ENCODE peak calls at places on chromosomes 3 and 15, in six cellular contexts. W, R, Z, S, Y and F are unnamed samples.
A peak's percentile ranks its signal among the peaks of the same experiment; 100 is the strongest.

GRCh38 chr3:14077310-14077709 is 47.4 kb downstream of the CHCHD4 start:
- DNase-seq in R (no peak), Y (no peak), W (no peak), Z (no peak), S (no peak), F (no peak)

GRCh38 chr15:66617137-66618090 is 51.6 kb upstream of the LCTL start:
- DNase-seq in S (no peak), Z (no peak), W (peak; percentile 72), Y (peak; percentile 50), R (peak; percentile 91), F (no peak)

GRCh38 chr3:184745526-184745925 is 33.7 kb upstream of the MAGEF1 start:
- DNase-seq in Z (no peak), S (no peak), W (no peak), R (peak; percentile 81), Y (no peak), F (peak; percentile 34)

GRCh38 chr3:27535809-27536392 is 51.7 kb upstream of the SLC4A7 start:
- DNase-seq in Z (no peak), R (no peak), W (no peak), Y (peak; percentile 68), S (no peak), F (no peak)

GRCh38 chr3:172524611-172525010 is 1.4 kb upstream of the TNFSF10 start:
- DNase-seq in Z (no peak), R (no peak), W (no peak), Y (peak; percentile 39), S (no peak), F (no peak)

GRCh38 chr3:138875096-138875753 is 40.5 kb upstream of the PIK3CB start:
- DNase-seq in S (no peak), Y (no peak), R (no peak), Z (no peak), W (no peak), F (no peak)

GRCh38 chr3:138461246-138461645 is 26.8 kb downstream of the ESYT3 start:
- DNase-seq in W (no peak), Z (peak; percentile 22), R (no peak), Y (peak; percentile 48), S (no peak), F (no peak)

GRCh38 chr15:34584321-34584668 is 844 bp upstream of the GOLGA8B start:
- DNase-seq in Z (no peak), Y (no peak), S (no peak), R (no peak), W (no peak), F (peak; percentile 70)

GRCh38 chr3:32460031-32460749 is 42.5 kb downstream of the CMTM6 start:
- DNase-seq in W (no peak), Y (no peak), R (no peak), S (peak; percentile 86), Z (no peak), F (no peak)

GRCh38 chr3:183211390-183211789 is 41.7 kb upstream of the B3GNT5 start:
- DNase-seq in Y (no peak), S (no peak), W (no peak), Z (no peak), R (peak; percentile 66), F (no peak)

GRCh38 chr3:113169876-113170452 is 41.4 kb upstream of the BOC start:
- DNase-seq in Y (no peak), R (no peak), W (no peak), Z (no peak), S (no peak), F (no peak)

GRCh38 chr3:39271363-39271762 is 8.5 kb downstream of the CX3CR1 start:
- DNase-seq in Y (no peak), R (no peak), W (no peak), S (no peak), Z (no peak), F (no peak)

GRCh38 chr3:139757448-139758030 is 79.8 kb upstream of the NMNAT3 start:
- DNase-seq in Y (no peak), W (no peak), S (no peak), R (no peak), Z (peak; percentile 44), F (no peak)

GRCh38 chr3:173838644-173839043 is 441.1 kb downstream of the NLGN1 start:
- DNase-seq in Y (no peak), R (no peak), W (no peak), Z (no peak), S (no peak), F (no peak)

GRCh38 chr15:51132384-51133139 is 37.9 kb upstream of the TNFAIP8L3 start:
- DNase-seq in S (no peak), R (no peak), Z (no peak), W (no peak), Y (peak; percentile 94), F (no peak)

GRCh38 chr15:61195116-61196002 is 33.7 kb downstream of the RORA start:
- DNase-seq in W (no peak), Z (peak; percentile 34), R (no peak), S (peak; percentile 8), Y (peak; percentile 45), F (no peak)

DNA sequence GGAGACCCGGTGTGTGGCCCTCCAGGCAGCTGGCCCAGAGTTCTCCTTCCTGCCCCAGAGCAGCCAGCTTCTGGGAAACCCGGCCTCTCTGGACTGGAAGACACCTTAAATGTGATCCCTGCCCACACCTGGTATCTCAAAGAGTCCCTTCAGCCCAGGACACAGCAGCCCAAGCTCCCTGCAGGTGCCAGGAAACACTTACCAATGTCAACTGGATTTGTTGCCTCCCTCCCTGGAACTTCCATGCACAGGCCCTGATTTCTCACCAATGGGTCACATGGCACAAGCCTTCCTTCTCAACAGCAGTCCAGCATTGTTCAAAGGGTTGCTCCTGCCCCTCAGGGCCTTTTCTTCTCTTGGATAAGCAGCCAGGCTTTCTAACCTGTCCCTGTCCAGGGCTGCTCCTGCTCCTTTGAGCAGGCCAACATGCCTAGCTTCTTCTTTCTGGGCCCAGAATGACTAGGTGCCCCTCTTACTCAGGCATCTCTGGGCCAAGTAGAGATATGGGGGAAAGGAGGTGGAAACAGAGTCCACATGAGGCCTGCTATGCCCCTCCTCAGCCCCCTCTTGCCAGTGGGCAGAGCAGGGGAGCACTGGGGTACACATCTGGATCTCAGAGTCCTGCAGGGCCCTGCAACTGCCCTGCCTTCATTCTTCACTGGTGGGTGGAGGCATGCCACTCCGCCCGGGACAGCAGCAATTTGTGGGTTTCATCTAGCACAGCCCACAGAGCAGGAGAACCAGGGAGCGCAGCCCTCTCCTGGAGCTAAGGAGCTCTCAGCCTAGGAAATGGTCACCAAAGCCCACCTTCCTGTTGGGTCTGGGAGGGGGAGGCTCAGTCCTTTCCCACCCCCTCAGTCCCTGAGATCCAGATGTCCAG is 31.4 kb downstream of the ANP32A start:
- DNase-seq in Z (no peak), Y (no peak), S (no peak), W (no peak), R (peak; percentile 33), F (no peak)
- TF ChIP-seq CTCF in Z (no peak), Y (no peak), S (no peak), W (no peak), R (no peak), F (no peak)

GRCh38 chr3:108818404-108818803 is 4.2 kb upstream of the TRAT1 start:
- DNase-seq in R (peak; percentile 28), Z (peak; percentile 61), S (peak; percentile 74), W (no peak), Y (no peak), F (no peak)
- TF ChIP-seq CTCF in R (no peak), Z (peak; percentile 17), S (peak; percentile 81), W (no peak), Y (no peak), F (peak; percentile 35)

GRCh38 chr3:99648091-99648490 is 9.7 kb downstream of the COL8A1 start:
- DNase-seq in W (no peak), Z (peak; percentile 70), Y (peak; percentile 60), S (no peak), R (no peak), F (no peak)

GRCh38 chr3:99644741-99645140 is 6.3 kb downstream of the COL8A1 start:
- DNase-seq in S (no peak), W (no peak), Z (no peak), R (no peak), Y (no peak), F (no peak)

GRCh38 chr3:99645277-99646106 is 7.1 kb downstream of the COL8A1 start:
- DNase-seq in S (no peak), R (no peak), Y (peak; percentile 86), W (no peak), Z (no peak), F (no peak)

GRCh38 chr3:99647081-99647480 is 8.7 kb downstream of the COL8A1 start:
- DNase-seq in S (no peak), Z (no peak), Y (no peak), W (no peak), R (no peak), F (no peak)

GRCh38 chr3:99646107-99646435 is 7.7 kb downstream of the COL8A1 start:
- DNase-seq in S (no peak), Y (peak; percentile 78), W (no peak), Z (no peak), R (no peak), F (no peak)
- TF ChIP-seq CTCF in S (no peak), Y (no peak), W (no peak), Z (no peak), R (no peak), F (no peak)

DNA sequence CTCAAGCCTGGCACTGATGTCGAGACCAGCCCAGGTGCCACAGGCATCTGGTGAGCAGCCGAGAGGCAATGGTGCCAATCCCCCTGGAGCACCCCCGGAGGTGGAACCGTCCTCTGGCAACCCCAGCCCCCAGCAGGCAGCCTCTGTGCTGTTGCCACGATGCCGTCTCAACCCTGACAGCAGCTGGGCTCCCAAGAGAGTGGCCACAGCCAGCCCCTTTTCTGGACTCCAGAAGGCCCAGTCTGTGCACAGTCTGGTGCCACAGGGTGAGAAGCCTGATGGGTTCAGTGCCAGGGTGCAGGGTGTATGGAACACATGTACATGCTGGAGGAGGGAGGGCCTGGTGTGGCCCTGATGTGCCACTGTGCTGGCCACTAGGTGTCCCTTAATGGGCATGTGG is 4.9 kb upstream of the JMJD7 start:
- DNase-seq in Z (no peak), S (no peak), W (no peak), R (no peak), Y (no peak), F (no peak)
- TF ChIP-seq CTCF in Z (no peak), S (no peak), W (no peak), R (no peak), Y (no peak), F (no peak)

DNA sequence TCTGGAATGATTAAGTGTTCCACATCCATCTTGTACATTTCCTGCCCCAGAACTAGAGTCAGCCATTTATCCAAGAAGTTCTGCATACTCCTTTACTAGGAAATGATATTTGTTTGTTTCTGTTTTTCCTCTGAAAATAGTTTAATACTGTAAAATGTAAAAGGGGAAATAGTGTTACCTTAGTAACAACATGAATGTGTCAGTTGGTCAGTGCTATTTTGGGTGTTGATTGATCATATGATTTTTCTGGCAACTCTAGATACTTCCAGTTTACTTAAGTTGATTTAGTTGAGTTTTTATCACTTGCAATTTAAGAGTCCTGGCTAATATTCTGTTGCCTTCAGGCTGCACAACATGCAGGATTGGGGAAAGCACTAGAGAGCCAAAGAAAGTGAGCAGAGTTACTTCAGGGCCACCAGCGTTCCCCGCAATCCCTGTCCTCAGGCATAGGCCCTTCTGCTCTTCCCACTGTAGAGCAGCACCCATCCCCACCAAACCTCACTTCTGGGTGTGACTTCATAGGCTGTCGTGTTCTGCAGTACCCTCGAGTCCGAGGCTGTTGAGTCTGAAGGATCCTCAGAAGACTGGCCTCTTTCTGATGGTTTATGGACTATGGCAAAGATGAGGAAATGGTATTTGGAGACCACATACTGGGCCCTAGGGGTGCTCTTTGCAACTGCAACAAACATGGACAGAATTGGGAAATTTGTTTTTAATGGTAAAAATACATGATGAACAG is 69.0 kb downstream of the CHD2 start:
- DNase-seq in W (no peak), Y (peak; percentile 4), Z (no peak), R (no peak), S (no peak), F (no peak)
- TF ChIP-seq CTCF in W (peak; percentile 29), Y (peak; percentile 27), Z (no peak), R (no peak), S (peak; percentile 18), F (no peak)